ENCODE peak calls at places on chromosomes 6 and 20, in four cellular contexts. F is K562, A is GM12878, O is HepG2. K is an unnamed sample.

GRCh38 chr6:169654590-169655391 is 47.0 kb downstream of the WDR27 start:
- DNase-seq in F (no peak), A (no peak), O (no peak), K (peak)

GRCh38 chr20:37276494-37277252 is 12.8 kb upstream of the MANBAL start:
- DNase-seq in F (no peak), A (no peak), O (peak), K (no peak)

GRCh38 chr6:111810321-111811235 is 62.7 kb downstream of the FYN start:
- DNase-seq in F (no peak), A (no peak), O (no peak), K (no peak)

GRCh38 chr6:104506429-104506828 is 353.3 kb downstream of the HACE1 start:
- DNase-seq in F (no peak), A (no peak), O (no peak), K (no peak)

GRCh38 chr6:25202505-25202904 is 76.7 kb upstream of the CARMIL1 start:
- DNase-seq in F (no peak), A (no peak), O (no peak), K (no peak)

GRCh38 chr6:168934856-168935627 is 318.6 kb downstream of the THBS2 start:
- DNase-seq in F (no peak), A (no peak), O (no peak), K (no peak)

GRCh38 chr6:30258204-30258603 is 45.0 kb upstream of the TRIM26 start:
- DNase-seq in F (no peak), A (no peak), O (no peak), K (peak)

GRCh38 chr20:46572181-46572580 is 21.7 kb upstream of the OCSTAMP start:
- DNase-seq in F (no peak), A (no peak), O (no peak), K (no peak)

GRCh38 chr6:81818778-81819491 is 66.5 kb upstream of the TENT5A start:
- DNase-seq in F (no peak), A (peak), O (no peak), K (no peak)

GRCh38 chr6:152635949-152636674 is 1.1 kb downstream of the SYNE1 start:
- DNase-seq in F (no peak), A (no peak), O (no peak), K (peak)

GRCh38 chr6:140663772-140664171 is 1289.3 kb upstream of the CITED2 start:
- DNase-seq in F (no peak), A (no peak), O (no peak), K (no peak)

GRCh38 chr6:149324428-149324827 is 6.9 kb downstream of the TAB2 start:
- DNase-seq in F (no peak), A (no peak), O (no peak), K (no peak)

GRCh38 chr20:32984196-32984595 is 20.0 kb downstream of the SUN5 start:
- DNase-seq in F (peak), A (no peak), O (no peak), K (peak)

GRCh38 chr6:6793388-6794250 is 205.1 kb downstream of the LY86 start:
- DNase-seq in F (no peak), A (no peak), O (no peak), K (no peak)

GRCh38 chr20:4152696-4153235 is 137.4 kb upstream of the RNF24 start:
- DNase-seq in F (no peak), A (no peak), O (no peak), K (no peak)

GRCh38 chr20:36770680-36771079 is 2.9 kb downstream of the DSN1 start:
- DNase-seq in F (no peak), A (no peak), O (no peak), K (no peak)

GRCh38 chr20:41869261-41869660 is 251.1 kb upstream of the CHD6 start:
- DNase-seq in F (no peak), A (no peak), O (no peak), K (no peak)

GRCh38 chr6:3349388-3350251 is 90.9 kb downstream of the PSMG4 start:
- DNase-seq in F (no peak), A (no peak), O (no peak), K (no peak)

GRCh38 chr6:84455630-84456029 is 228.2 kb upstream of the CEP162 start:
- DNase-seq in F (no peak), A (no peak), O (no peak), K (no peak)

GRCh38 chr6:152301021-152301805 is 335.9 kb downstream of the SYNE1 start:
- DNase-seq in F (no peak), A (no peak), O (peak), K (no peak)

GRCh38 chr6:101226677-101227135 is 166.8 kb upstream of the GRIK2 start:
- DNase-seq in F (no peak), A (no peak), O (peak), K (peak)

GRCh38 chr20:362271-363254 is 15.7 kb downstream of the NRSN2 start:
- DNase-seq in F (peak), A (no peak), O (peak), K (peak)

GRCh38 chr6:118940770-118941169 is 5.8 kb upstream of the MCM9 start:
- DNase-seq in F (no peak), A (no peak), O (no peak), K (no peak)

GRCh38 chr6:9520417-9521151 is 894.3 kb downstream of the TFAP2A start:
- DNase-seq in F (no peak), A (peak), O (no peak), K (no peak)

GRCh38 chr6:139029470-139030210 is 1.1 kb downstream of the ABRACL start:
- DNase-seq in F (peak), A (no peak), O (no peak), K (peak)
- TF ChIP-seq JUNB in F (no peak), A (no peak), O (no peak), K (no peak)

DNA sequence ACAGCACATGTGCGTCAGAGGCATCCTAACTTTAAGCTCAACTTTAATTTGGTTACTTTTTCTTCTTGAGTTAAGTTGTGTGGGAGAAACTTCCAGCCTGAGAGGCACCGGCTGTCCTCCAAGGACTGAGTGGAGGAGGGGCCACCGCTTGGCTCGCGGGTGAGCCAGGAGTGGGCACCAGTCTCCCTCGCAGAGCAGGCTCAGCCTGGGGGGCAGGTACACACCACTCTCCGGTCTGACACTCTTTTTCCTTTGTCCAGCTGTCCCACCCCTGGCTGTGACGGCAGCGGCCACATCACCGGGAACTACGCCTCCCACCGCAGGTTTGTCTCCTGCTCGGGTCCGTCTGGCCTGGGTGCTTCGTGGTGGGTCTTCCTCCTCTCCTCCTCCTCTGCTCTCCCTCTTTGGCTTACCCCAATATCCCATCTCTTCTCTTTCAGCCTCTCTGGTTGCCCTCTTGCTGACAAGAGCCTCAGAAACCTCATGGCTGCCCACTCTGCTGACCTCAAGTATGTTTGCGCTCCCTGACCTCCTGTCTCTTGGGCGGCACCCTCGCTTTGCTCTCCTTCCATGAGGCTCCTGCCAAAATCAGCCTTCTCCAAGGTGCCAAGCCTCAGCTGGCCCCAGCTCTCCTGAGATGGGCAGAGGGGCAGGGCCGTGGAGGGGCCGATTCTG is 32.6 kb upstream of the PCMTD2 start:
- DNase-seq in F (no peak), A (no peak), O (no peak), K (no peak)
- H2AFZ ChIP-seq in F (no peak), A (no peak), O (no peak), K (no peak)

GRCh38 chr6:72246926-72247325 is 360.6 kb downstream of the RIMS1 start:
- DNase-seq in F (no peak), A (no peak), O (peak), K (peak)
- TF ChIP-seq CTCF in F (no peak), A (no peak), O (peak), K (peak)

GRCh38 chr6:151263035-151263434 is 23.3 kb downstream of the AKAP12 start:
- DNase-seq in F (no peak), A (no peak), O (no peak), K (no peak)
- TF ChIP-seq JUNB in F (no peak), A (no peak), O (no peak), K (no peak)

GRCh38 chr20:11992426-11992825 is 74.7 kb downstream of the BTBD3 start:
- DNase-seq in F (no peak), A (no peak), O (no peak), K (no peak)
- H2AFZ ChIP-seq in F (no peak), A (no peak), O (no peak), K (no peak)

GRCh38 chr6:165848099-165848461 is 185.0 kb upstream of the PDE10A start:
- DNase-seq in F (no peak), A (no peak), O (no peak), K (peak)
- TF ChIP-seq CTCF in F (peak), A (peak), O (peak), K (peak)

DNA sequence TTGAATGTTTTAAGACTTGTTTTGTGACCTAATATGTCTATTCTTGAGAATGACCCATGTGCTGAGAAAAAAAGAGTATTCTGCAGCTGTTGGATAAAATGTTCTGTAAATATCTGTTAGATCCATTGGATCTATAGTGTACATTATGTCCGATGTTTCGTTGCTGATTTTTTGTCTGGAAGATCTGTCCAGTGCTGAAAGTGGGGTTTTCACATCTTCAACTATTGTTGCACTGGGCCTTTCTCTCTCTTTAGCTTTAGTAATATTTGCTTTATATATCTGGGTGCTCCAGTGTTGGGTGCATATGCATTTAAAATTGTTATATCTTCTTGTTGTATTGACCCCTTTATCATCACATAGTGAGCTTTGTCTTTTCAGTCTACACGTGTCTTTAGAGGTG is 5.7 kb upstream of the SIRPB2 start:
- DNase-seq in F (no peak), A (no peak), O (no peak), K (no peak)
- TF ChIP-seq JUNB in F (no peak), A (no peak), O (no peak), K (no peak)

DNA sequence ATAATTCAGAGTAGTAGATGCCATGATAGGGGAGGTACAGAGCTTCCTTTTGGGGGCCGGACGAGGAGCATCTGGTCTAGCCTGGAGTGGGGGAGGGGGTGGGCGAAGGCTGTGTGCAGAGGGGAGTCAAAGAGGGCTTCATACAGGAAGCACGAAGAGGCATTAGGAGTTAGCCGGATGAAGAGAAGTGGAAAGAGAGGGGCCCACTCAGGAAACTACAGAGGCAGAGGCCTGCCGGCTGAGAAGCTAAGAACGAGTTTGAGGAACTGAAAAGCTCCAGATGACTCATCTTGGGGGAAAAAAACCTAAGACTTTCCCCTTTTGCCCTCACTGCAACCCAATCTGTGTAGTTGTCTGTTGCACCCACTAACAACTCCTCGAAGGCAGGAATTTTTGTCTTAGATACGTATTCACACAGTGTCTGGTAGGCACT is 664 bp downstream of the CNPY3 start:
- DNase-seq in F (no peak), A (peak), O (no peak), K (no peak)
- H2AFZ ChIP-seq in F (peak), A (no peak), O (no peak), K (no peak)

DNA sequence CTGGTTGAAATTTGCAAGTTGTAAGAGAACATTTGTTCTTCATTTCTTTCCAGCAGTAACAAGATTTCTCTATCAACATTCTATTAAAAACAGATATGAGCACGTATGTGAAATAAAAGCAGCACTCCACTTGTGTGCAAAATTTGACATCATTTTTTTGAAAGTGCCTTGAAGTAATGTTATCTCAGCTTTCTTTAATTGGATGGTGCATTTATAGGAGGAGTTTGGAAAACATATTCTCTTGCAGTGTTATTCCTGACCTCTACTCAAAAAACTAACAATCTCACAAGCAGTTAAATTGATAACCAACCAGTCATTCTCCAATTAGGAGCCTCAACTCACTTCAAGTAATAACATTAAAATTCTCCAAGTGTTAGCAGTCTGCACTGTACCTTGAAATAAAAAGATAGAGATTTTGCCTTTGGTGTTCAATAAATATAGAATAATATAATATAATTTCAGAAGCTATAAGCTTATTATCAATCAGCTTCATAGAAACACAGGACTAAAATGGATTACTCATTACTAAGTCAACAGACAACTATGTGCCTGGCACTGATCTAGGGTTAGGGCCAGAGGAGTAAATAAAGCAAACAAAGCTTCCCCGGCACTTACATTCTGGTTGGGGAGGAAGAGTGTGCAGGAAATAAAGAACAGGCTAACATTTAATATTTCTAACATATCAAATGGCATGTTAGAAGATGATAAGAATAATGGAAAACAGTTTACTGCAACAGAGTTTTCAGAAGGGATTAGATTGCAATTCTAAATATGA is 149.0 kb upstream of the SGK1 start:
- DNase-seq in F (no peak), A (no peak), O (peak), K (no peak)
- TF ChIP-seq CTCF in F (no peak), A (no peak), O (no peak), K (no peak)